ENCODE peak calls at places on chromosomes 2 and 18, in five cellular contexts. One of them, this sample, is unnamed.

GRCh38 chr2:70751881-70752280 is 16.1 kb downstream of the ADD2 start:
- DNase-seq in globus pallidus: no peak
- DNase-seq in activated CD8-positive, alpha-beta T cell treated with anti-CD3 and anti-CD28 coated beads for 36 hours: no peak
- DNase-seq in stimulated activated CD4-positive, alpha-beta T cell treated with anti-CD3 and anti-CD28 coated beads, Interleukin-4, amount 100 ng/mL, for 48 hours: no peak
- DNase-seq in H4: no peak
- DNase-seq in this sample: no peak

GRCh38 chr2:28155627-28156026 is 237.0 kb upstream of the FOSL2 start:
- DNase-seq in globus pallidus: no peak
- DNase-seq in stimulated activated CD4-positive, alpha-beta T cell treated with anti-CD3 and anti-CD28 coated beads, Interleukin-4, amount 100 ng/mL, for 48 hours: no peak
- DNase-seq in H4: no peak
- DNase-seq in activated CD8-positive, alpha-beta T cell treated with anti-CD3 and anti-CD28 coated beads for 36 hours: peak
- DNase-seq in this sample: peak

GRCh38 chr2:24049485-24050021 is at the start of gene FKBP1B:
- DNase-seq in H4: peak
- DNase-seq in stimulated activated CD4-positive, alpha-beta T cell treated with anti-CD3 and anti-CD28 coated beads, Interleukin-4, amount 100 ng/mL, for 48 hours: peak
- DNase-seq in globus pallidus: no peak
- DNase-seq in activated CD8-positive, alpha-beta T cell treated with anti-CD3 and anti-CD28 coated beads for 36 hours: peak
- DNase-seq in this sample: peak

GRCh38 chr2:183024701-183025100 is 13.6 kb downstream of the NCKAP1 start:
- DNase-seq in activated CD8-positive, alpha-beta T cell treated with anti-CD3 and anti-CD28 coated beads for 36 hours: no peak
- DNase-seq in globus pallidus: no peak
- DNase-seq in stimulated activated CD4-positive, alpha-beta T cell treated with anti-CD3 and anti-CD28 coated beads, Interleukin-4, amount 100 ng/mL, for 48 hours: no peak
- DNase-seq in H4: no peak
- DNase-seq in this sample: no peak

GRCh38 chr2:240363718-240364581 is 71.5 kb upstream of the GPC1 start:
- DNase-seq in globus pallidus: no peak
- DNase-seq in activated CD8-positive, alpha-beta T cell treated with anti-CD3 and anti-CD28 coated beads for 36 hours: no peak
- DNase-seq in H4: no peak
- DNase-seq in stimulated activated CD4-positive, alpha-beta T cell treated with anti-CD3 and anti-CD28 coated beads, Interleukin-4, amount 100 ng/mL, for 48 hours: no peak
- DNase-seq in this sample: no peak

GRCh38 chr2:17594533-17595391 is 54.3 kb downstream of the VSNL1 start:
- DNase-seq in stimulated activated CD4-positive, alpha-beta T cell treated with anti-CD3 and anti-CD28 coated beads, Interleukin-4, amount 100 ng/mL, for 48 hours: no peak
- DNase-seq in H4: no peak
- DNase-seq in activated CD8-positive, alpha-beta T cell treated with anti-CD3 and anti-CD28 coated beads for 36 hours: no peak
- DNase-seq in globus pallidus: no peak
- DNase-seq in this sample: no peak

GRCh38 chr2:28206786-28207185 is 185.9 kb upstream of the FOSL2 start:
- DNase-seq in H4: no peak
- DNase-seq in stimulated activated CD4-positive, alpha-beta T cell treated with anti-CD3 and anti-CD28 coated beads, Interleukin-4, amount 100 ng/mL, for 48 hours: no peak
- DNase-seq in activated CD8-positive, alpha-beta T cell treated with anti-CD3 and anti-CD28 coated beads for 36 hours: no peak
- DNase-seq in globus pallidus: no peak
- DNase-seq in this sample: no peak

GRCh38 chr2:160751021-160751420 is 257.4 kb upstream of the RBMS1 start:
- DNase-seq in globus pallidus: no peak
- DNase-seq in activated CD8-positive, alpha-beta T cell treated with anti-CD3 and anti-CD28 coated beads for 36 hours: no peak
- DNase-seq in stimulated activated CD4-positive, alpha-beta T cell treated with anti-CD3 and anti-CD28 coated beads, Interleukin-4, amount 100 ng/mL, for 48 hours: no peak
- DNase-seq in H4: no peak
- DNase-seq in this sample: no peak

GRCh38 chr2:145166716-145167115 is 646.8 kb upstream of the ZEB2 start:
- DNase-seq in activated CD8-positive, alpha-beta T cell treated with anti-CD3 and anti-CD28 coated beads for 36 hours: no peak
- DNase-seq in H4: no peak
- DNase-seq in stimulated activated CD4-positive, alpha-beta T cell treated with anti-CD3 and anti-CD28 coated beads, Interleukin-4, amount 100 ng/mL, for 48 hours: no peak
- DNase-seq in globus pallidus: no peak
- DNase-seq in this sample: no peak

GRCh38 chr18:63970803-63971191 is 916 bp downstream of the SERPINB8 start:
- DNase-seq in activated CD8-positive, alpha-beta T cell treated with anti-CD3 and anti-CD28 coated beads for 36 hours: no peak
- DNase-seq in H4: no peak
- DNase-seq in globus pallidus: no peak
- DNase-seq in stimulated activated CD4-positive, alpha-beta T cell treated with anti-CD3 and anti-CD28 coated beads, Interleukin-4, amount 100 ng/mL, for 48 hours: no peak
- DNase-seq in this sample: no peak

GRCh38 chr2:198214108-198214736 is 409.8 kb downstream of the PLCL1 start:
- DNase-seq in globus pallidus: no peak
- DNase-seq in stimulated activated CD4-positive, alpha-beta T cell treated with anti-CD3 and anti-CD28 coated beads, Interleukin-4, amount 100 ng/mL, for 48 hours: no peak
- DNase-seq in activated CD8-positive, alpha-beta T cell treated with anti-CD3 and anti-CD28 coated beads for 36 hours: no peak
- DNase-seq in H4: no peak
- DNase-seq in this sample: no peak

This sample was measured in K562.